ENCODE peak calls at places on chromosome 17, in ten cellular contexts. W is GM10248, K is RWPE1, R is GM12878, V is progenitor cell of endocrine pancreas, M is D721Med, N is colonic mucosa, A is astrocyte, T is tibial artery, G is A549. Z is an unnamed sample.

GRCh38 chr17:69373069-69373468 is 41.4 kb upstream of the MAP2K6 start:
- DNase-seq in K (no peak), W (no peak), T (no peak), A (no peak), R (no peak), M (no peak), G (no peak), V (no peak), N (no peak), Z (no peak)

GRCh38 chr17:45019177-45019711 is 32.2 kb downstream of the DCAKD start:
- DNase-seq in A (no peak), W (peak; percentile 67), T (no peak), V (peak; percentile 47), R (no peak), N (peak; percentile 32), M (no peak), K (peak; percentile 59), G (peak; percentile 45), Z (peak; percentile 26)

GRCh38 chr17:56521439-56522141 is 71.9 kb upstream of the NOG start:
- DNase-seq in W (no peak), T (no peak), R (no peak), K (no peak), M (no peak), V (no peak), A (no peak), G (no peak), N (no peak), Z (no peak)

GRCh38 chr17:82216301-82217119 is 3.9 kb upstream of the CCDC57 start:
- DNase-seq in T (peak; percentile 73), A (peak; percentile 85), W (peak; percentile 61), K (peak; percentile 71), N (peak; percentile 85), G (peak; percentile 78), R (peak; percentile 59), V (no peak), M (no peak), Z (no peak)

GRCh38 chr17:37787055-37787720 is 42.3 kb upstream of the HNF1B start:
- DNase-seq in A (peak; percentile 59), M (no peak), R (no peak), T (no peak), W (no peak), V (no peak), N (peak; percentile 91), G (peak; percentile 86), K (no peak), Z (no peak)

GRCh38 chr17:80055597-80055996 is 19.2 kb downstream of the CCDC40 start:
- DNase-seq in T (no peak), V (no peak), N (no peak), G (no peak), W (no peak), A (no peak), R (no peak), K (no peak), M (no peak), Z (no peak)

GRCh38 chr17:82879241-82879640 is 39.4 kb upstream of the ZNF750 start:
- DNase-seq in N (no peak), A (no peak), R (no peak), M (no peak), T (no peak), K (no peak), V (no peak), W (no peak), G (no peak), Z (no peak)

GRCh38 chr17:55161935-55162555 is 102.7 kb upstream of the HLF start:
- DNase-seq in R (no peak), N (no peak), W (no peak), A (peak; percentile 94), G (peak; percentile 56), V (no peak), T (no peak), M (no peak), K (peak; percentile 53), Z (no peak)

GRCh38 chr17:78643326-78643725 is 66.1 kb upstream of the DNAH17 start:
- DNase-seq in T (no peak), M (no peak), W (no peak), V (no peak), R (no peak), N (no peak), G (no peak), K (no peak), A (no peak), Z (no peak)

GRCh38 chr17:31249742-31250141 is 47.3 kb downstream of the OMG start:
- DNase-seq in K (no peak), A (no peak), W (no peak), T (no peak), V (no peak), R (no peak), M (no peak), G (no peak), N (no peak), Z (no peak)

GRCh38 chr17:17628388-17629008 is 37.0 kb upstream of the PEMT start:
- DNase-seq in T (no peak), M (no peak), A (no peak), W (peak; percentile 71), R (peak; percentile 15), K (no peak), V (no peak), G (no peak), N (peak; percentile 55), Z (no peak)

GRCh38 chr17:50872710-50873424 is 6.7 kb upstream of the TOB1 start:
- DNase-seq in T (peak; percentile 39), V (no peak), G (no peak), W (no peak), K (no peak), A (peak; percentile 56), M (no peak), N (no peak), R (no peak), Z (no peak)

GRCh38 chr17:36640346-36640745 is 39.0 kb downstream of the MRM1 start:
- DNase-seq in N (no peak), W (no peak), G (no peak), R (no peak), M (no peak), T (no peak), V (no peak), K (no peak), A (no peak), Z (no peak)

GRCh38 chr17:9217151-9218067 is 196.1 kb downstream of the NTN1 start:
- DNase-seq in R (no peak), V (no peak), A (peak; percentile 80), N (no peak), W (no peak), M (no peak), T (no peak), G (no peak), K (peak; percentile 25), Z (no peak)

GRCh38 chr17:43790311-43790940 is 10.2 kb downstream of the CFAP97D1 start:
- DNase-seq in A (no peak), M (no peak), K (no peak), G (no peak), R (no peak), W (no peak), T (no peak), V (no peak), N (no peak), Z (no peak)
- TF ChIP-seq CTCF in A (no peak), M (peak; percentile 66), K (peak; percentile 58), G (no peak), R (no peak), W (no peak), T (no peak), V (no peak), N (no peak), Z (no peak)

DNA sequence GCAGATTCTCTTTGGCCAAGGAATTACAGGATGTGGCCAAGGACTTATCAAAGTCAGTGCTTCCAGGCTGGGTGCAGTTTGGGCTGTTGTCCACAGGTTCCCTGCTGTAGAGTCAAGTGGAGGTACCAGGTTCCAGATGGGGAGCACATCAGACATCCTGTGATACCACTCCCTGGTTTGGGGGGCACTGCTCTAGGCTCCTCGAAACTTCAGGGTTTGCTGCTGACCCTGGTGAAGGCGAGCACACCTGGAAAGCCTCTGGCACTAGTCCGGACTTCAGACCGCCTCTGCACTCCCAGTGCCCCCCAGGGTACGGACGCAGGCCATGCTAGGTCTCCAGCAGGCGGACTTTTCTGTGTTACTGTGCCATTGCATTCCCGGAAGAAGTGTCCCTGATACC is 10.7 kb downstream of the SLC47A1 start:
- DNase-seq in K (no peak), W (no peak), T (no peak), M (no peak), N (no peak), V (no peak), R (no peak), A (no peak), G (no peak), Z (no peak)
- TF ChIP-seq CTCF in K (no peak), W (no peak), T (no peak), M (no peak), N (no peak), V (no peak), R (no peak), A (no peak), G (no peak), Z (no peak)

GRCh38 chr17:19554393-19554792 is 20.7 kb downstream of the SLC47A1 start:
- DNase-seq in T (no peak), K (no peak), N (no peak), R (no peak), W (no peak), G (no peak), M (no peak), V (no peak), A (no peak), Z (no peak)
- TF ChIP-seq CTCF in T (no peak), K (no peak), N (no peak), R (no peak), W (no peak), G (no peak), M (no peak), V (no peak), A (no peak), Z (no peak)

GRCh38 chr17:64148017-64148631 is 18.2 kb upstream of the ERN1 start:
- DNase-seq in V (no peak), R (no peak), A (peak; percentile 38), M (no peak), K (no peak), W (no peak), T (no peak), N (no peak), G (peak; percentile 25), Z (no peak)

GRCh38 chr17:64146418-64147109 is 16.6 kb upstream of the ERN1 start:
- DNase-seq in R (no peak), W (no peak), N (peak; percentile 62), A (peak; percentile 60), M (no peak), V (peak; percentile 20), K (peak; percentile 53), T (peak; percentile 79), G (peak; percentile 66), Z (no peak)

GRCh38 chr17:64147110-64148016 is 17.4 kb upstream of the ERN1 start:
- DNase-seq in R (no peak), M (no peak), T (no peak), W (no peak), G (peak; percentile 37), V (no peak), A (peak; percentile 36), K (peak; percentile 35), N (no peak), Z (no peak)

GRCh38 chr17:64145751-64146417 is 15.9 kb upstream of the ERN1 start:
- DNase-seq in V (peak; percentile 90), G (peak; percentile 100), R (peak; percentile 97), K (peak; percentile 98), T (peak; percentile 98), M (peak; percentile 81), W (peak; percentile 97), N (peak; percentile 96), A (peak; percentile 100), Z (peak; percentile 87)

DNA sequence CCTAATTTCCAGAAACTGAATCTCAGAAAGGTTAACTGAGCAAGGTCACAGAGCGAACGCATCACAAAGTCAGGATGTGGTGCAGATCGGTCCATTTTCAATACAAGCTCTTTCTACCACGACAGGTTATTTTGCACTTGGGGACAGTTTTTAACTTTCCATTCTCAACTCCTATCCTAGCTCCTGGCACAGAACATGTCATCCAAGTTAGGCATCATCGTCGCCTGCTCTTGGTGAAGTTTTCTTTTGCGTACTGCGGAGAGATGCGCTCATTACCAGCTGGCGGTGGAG is 15.5 kb upstream of the ERN1 start:
- DNase-seq in T (no peak), W (no peak), V (no peak), N (no peak), K (no peak), M (no peak), A (no peak), R (no peak), G (no peak), Z (no peak)
- TF ChIP-seq CTCF in T (no peak), W (no peak), V (no peak), N (no peak), K (no peak), M (no peak), A (no peak), R (no peak), G (no peak), Z (peak; percentile 22)

Z was measured in neural crest cell.